ENCODE peak calls at places on chromosomes 12 and 14, in four cellular contexts. One of them, this sample, is unnamed.

GRCh38 chr14:71290960-71291466 is 383.8 kb downstream of the PCNX1 start:
- DNase-seq in K562: no peak
- DNase-seq in HepG2: peak
- DNase-seq in GM12878: peak
- DNase-seq in this sample: peak

GRCh38 chr14:32724864-32725550 is 213.7 kb upstream of the NPAS3 start:
- DNase-seq in K562: no peak
- DNase-seq in HepG2: no peak
- DNase-seq in GM12878: no peak
- DNase-seq in this sample: peak

GRCh38 chr12:13230500-13230899 is 34.0 kb downstream of the EMP1 start:
- DNase-seq in K562: no peak
- DNase-seq in HepG2: no peak
- DNase-seq in GM12878: no peak
- DNase-seq in this sample: no peak

GRCh38 chr14:102630405-102630804 is 38.0 kb downstream of the RCOR1 start:
- DNase-seq in K562: no peak
- DNase-seq in HepG2: no peak
- DNase-seq in GM12878: no peak
- DNase-seq in this sample: no peak

GRCh38 chr12:92629349-92630065 is 73.3 kb upstream of the PLEKHG7 start:
- DNase-seq in K562: no peak
- DNase-seq in HepG2: no peak
- DNase-seq in GM12878: no peak
- DNase-seq in this sample: peak

GRCh38 chr12:57631566-57632368 is 1.2 kb downstream of the B4GALNT1 start:
- DNase-seq in K562: no peak
- DNase-seq in HepG2: no peak
- DNase-seq in GM12878: no peak
- DNase-seq in this sample: no peak

GRCh38 chr14:91714805-91715204 is 17.1 kb downstream of the CATSPERB start:
- DNase-seq in K562: no peak
- DNase-seq in HepG2: no peak
- DNase-seq in GM12878: no peak
- DNase-seq in this sample: no peak

GRCh38 chr12:34403706-34404376 is 381.5 kb downstream of the ALG10 start:
- DNase-seq in K562: peak
- DNase-seq in HepG2: no peak
- DNase-seq in GM12878: no peak
- DNase-seq in this sample: no peak

GRCh38 chr14:92902191-92902590 is 20.8 kb upstream of the CHGA start:
- DNase-seq in K562: no peak
- DNase-seq in HepG2: no peak
- DNase-seq in GM12878: no peak
- DNase-seq in this sample: no peak

GRCh38 chr12:117685115-117685926 is 283.5 kb downstream of the KSR2 start:
- DNase-seq in K562: peak
- DNase-seq in HepG2: peak
- DNase-seq in GM12878: no peak
- DNase-seq in this sample: no peak

GRCh38 chr12:39617887-39618286 is 1.7 kb downstream of the ABCD2 start:
- DNase-seq in K562: no peak
- DNase-seq in HepG2: no peak
- DNase-seq in GM12878: no peak
- DNase-seq in this sample: no peak

GRCh38 chr12:32559434-32559833 is 119.7 kb upstream of the DNM1L start:
- DNase-seq in K562: no peak
- DNase-seq in HepG2: no peak
- DNase-seq in GM12878: no peak
- DNase-seq in this sample: peak

GRCh38 chr14:103329421-103330347 is 4.4 kb upstream of the EIF5 start:
- DNase-seq in K562: no peak
- DNase-seq in HepG2: peak
- DNase-seq in GM12878: no peak
- DNase-seq in this sample: peak

GRCh38 chr14:74402264-74403251 is 23.5 kb downstream of the SYNDIG1L start:
- DNase-seq in K562: no peak
- DNase-seq in HepG2: no peak
- DNase-seq in GM12878: no peak
- DNase-seq in this sample: no peak

DNA sequence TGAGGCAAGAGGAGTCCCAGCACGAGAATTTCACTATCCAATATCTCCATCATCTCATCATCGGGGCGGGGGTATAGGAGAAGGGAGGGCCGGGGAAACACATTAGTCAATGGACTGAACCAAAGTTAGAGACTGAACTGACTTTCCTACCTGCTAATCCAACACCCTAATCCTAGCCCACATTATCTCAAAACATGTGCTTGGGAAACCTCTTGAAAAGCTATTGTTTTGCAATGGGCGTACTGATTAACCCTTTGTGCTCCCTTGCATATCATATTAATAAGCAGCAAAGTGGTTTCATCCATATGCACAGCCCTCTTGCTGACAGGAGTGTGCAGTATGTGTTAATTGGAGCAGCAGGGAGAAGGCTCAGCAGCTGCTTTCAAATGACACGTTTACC is 125.7 kb upstream of the GRIP1 start:
- DNase-seq in K562: no peak
- DNase-seq in HepG2: no peak
- DNase-seq in GM12878: no peak
- DNase-seq in this sample: no peak
- TF ChIP-seq CEBPB in K562: no peak
- TF ChIP-seq CEBPB in HepG2: no peak
- TF ChIP-seq CEBPB in GM12878: no peak
- TF ChIP-seq CEBPB in this sample: no peak

GRCh38 chr12:72444566-72444965 is 172.4 kb downstream of the TRHDE start:
- DNase-seq in K562: no peak
- DNase-seq in HepG2: no peak
- DNase-seq in GM12878: no peak
- DNase-seq in this sample: no peak

GRCh38 chr12:72444125-72444524 is 172.0 kb downstream of the TRHDE start:
- DNase-seq in K562: no peak
- DNase-seq in HepG2: no peak
- DNase-seq in GM12878: no peak
- DNase-seq in this sample: no peak

GRCh38 chr12:72453079-72453478 is 180.9 kb downstream of the TRHDE start:
- DNase-seq in K562: no peak
- DNase-seq in HepG2: no peak
- DNase-seq in GM12878: no peak
- DNase-seq in this sample: no peak

GRCh38 chr12:72448089-72448488 is 175.9 kb downstream of the TRHDE start:
- DNase-seq in K562: no peak
- DNase-seq in HepG2: no peak
- DNase-seq in GM12878: no peak
- DNase-seq in this sample: peak

DNA sequence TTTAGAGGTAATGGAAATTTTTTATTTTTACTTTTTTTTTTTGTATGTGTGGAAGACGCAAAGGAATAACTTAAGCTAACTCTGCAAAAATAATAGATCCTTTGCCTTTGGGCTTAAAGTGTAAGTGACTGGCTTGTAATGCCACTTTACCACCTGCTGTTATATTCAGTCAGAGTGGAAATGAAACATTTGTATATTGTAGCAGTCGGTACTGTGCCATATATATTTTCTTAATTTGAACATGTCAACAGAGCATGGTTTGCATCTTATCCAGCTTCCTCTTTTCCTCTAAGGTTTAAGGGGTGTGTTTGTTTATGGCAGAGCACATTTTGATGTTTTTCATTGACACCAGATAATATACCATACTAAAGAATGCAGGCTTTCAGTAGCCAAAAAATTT is 176.6 kb downstream of the TRHDE start:
- DNase-seq in K562: no peak
- DNase-seq in HepG2: no peak
- DNase-seq in GM12878: no peak
- DNase-seq in this sample: no peak
- TF ChIP-seq RFX5 in K562: no peak
- TF ChIP-seq RFX5 in HepG2: no peak
- TF ChIP-seq RFX5 in GM12878: no peak
- TF ChIP-seq RFX5 in this sample: no peak

GRCh38 chr12:48061943-48062719 is 43.7 kb downstream of the SENP1 start:
- DNase-seq in K562: no peak
- DNase-seq in HepG2: no peak
- DNase-seq in GM12878: no peak
- DNase-seq in this sample: no peak
- TF ChIP-seq MXI1 in K562: no peak
- TF ChIP-seq MXI1 in HepG2: no peak
- TF ChIP-seq MXI1 in GM12878: no peak
- TF ChIP-seq MXI1 in this sample: no peak

GRCh38 chr12:124474709-124475108 is 92.7 kb downstream of the NCOR2 start:
- DNase-seq in K562: no peak
- DNase-seq in HepG2: no peak
- DNase-seq in GM12878: no peak
- DNase-seq in this sample: no peak

GRCh38 chr12:124476011-124476400 is 91.4 kb downstream of the NCOR2 start:
- DNase-seq in K562: no peak
- DNase-seq in HepG2: no peak
- DNase-seq in GM12878: no peak
- DNase-seq in this sample: no peak

GRCh38 chr12:124477109-124477915 is 90.1 kb downstream of the NCOR2 start:
- DNase-seq in K562: no peak
- DNase-seq in HepG2: no peak
- DNase-seq in GM12878: peak
- DNase-seq in this sample: no peak

GRCh38 chr12:124472690-124473279 is 94.6 kb downstream of the NCOR2 start:
- DNase-seq in K562: no peak
- DNase-seq in HepG2: no peak
- DNase-seq in GM12878: no peak
- DNase-seq in this sample: no peak

GRCh38 chr12:124475295-124476010 is 92.0 kb downstream of the NCOR2 start:
- DNase-seq in K562: no peak
- DNase-seq in HepG2: no peak
- DNase-seq in GM12878: no peak
- DNase-seq in this sample: no peak
- TF ChIP-seq CEBPB in K562: no peak
- TF ChIP-seq CEBPB in HepG2: no peak
- TF ChIP-seq CEBPB in GM12878: no peak
- TF ChIP-seq CEBPB in this sample: no peak

DNA sequence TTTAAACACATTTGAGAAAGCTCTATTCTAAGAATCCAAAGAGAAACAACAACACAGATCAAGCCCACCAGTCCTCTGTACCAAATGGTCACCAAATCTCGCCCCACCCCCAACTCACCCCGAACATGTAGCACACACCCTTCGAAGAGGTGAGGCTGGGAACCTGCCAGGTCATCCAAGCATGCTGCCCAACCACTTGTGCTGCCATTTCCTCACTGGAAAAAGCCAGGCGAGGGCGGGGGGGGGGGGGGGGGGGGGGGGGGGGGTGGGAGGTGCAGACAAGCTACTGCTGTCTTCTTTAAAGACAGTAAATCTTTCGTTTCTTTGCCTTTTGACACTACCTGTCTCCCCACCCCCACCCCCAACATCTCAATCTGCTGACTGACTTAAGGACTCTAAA is 59.9 kb downstream of the SETD3 start:
- DNase-seq in K562: peak
- DNase-seq in HepG2: no peak
- DNase-seq in GM12878: no peak
- DNase-seq in this sample: no peak
- TF ChIP-seq RFX5 in K562: no peak
- TF ChIP-seq RFX5 in HepG2: no peak
- TF ChIP-seq RFX5 in GM12878: no peak
- TF ChIP-seq RFX5 in this sample: no peak

DNA sequence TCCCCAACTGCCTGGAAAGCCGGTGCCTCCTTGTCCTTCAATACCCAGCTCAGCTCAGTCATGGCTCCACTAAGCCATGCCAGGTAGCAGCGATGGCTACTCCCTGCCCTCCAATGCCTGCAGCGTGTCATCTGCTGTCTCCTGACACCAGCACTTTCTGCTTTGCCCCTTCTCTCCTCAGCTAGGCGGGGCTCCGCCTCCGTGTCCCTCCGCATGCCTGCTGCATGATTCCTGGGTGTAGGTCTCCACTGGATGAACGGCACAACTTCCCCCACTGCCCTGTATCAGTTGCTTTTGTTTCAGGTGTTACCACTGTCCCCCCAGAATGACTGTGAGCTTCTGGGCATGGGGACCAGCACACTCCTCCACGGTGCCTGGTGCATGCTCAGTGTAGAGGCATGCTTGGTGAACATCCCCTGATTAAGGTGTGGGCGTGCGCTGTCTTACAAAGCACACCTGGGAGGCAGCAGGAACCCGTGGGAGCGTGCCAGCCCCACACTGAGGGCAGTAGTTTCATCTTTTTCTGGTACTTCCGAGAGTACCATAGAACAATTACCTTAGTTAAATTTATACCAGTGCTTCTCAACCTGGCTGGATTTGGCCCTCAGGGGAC is 179.4 kb upstream of the PRMT8 start:
- DNase-seq in K562: no peak
- DNase-seq in HepG2: no peak
- DNase-seq in GM12878: no peak
- DNase-seq in this sample: no peak
- TF ChIP-seq MXI1 in K562: no peak
- TF ChIP-seq MXI1 in HepG2: no peak
- TF ChIP-seq MXI1 in GM12878: no peak
- TF ChIP-seq MXI1 in this sample: no peak

DNA sequence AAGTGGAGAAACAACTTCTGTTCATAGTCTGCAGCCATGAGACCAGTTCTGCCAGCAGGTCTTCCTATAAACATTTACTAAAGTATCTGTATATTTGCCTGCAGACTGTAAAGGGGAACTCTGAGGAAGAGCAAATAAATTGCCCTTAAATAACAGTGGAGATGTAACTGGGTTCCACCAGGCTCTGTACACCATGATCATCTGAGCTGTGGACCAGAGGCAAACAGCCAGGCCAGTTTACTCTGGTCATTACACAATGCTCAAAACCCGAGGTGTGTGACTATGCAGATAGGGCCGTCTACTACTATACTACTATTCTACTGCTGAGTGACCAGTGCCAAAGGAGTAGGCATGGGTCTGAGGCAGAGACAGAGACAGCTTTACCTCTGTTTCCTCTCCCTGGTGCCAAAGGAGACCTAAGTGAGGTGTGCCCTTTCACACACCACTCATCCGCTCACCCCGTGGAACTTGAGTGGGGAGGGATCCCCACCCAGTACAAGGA is 21.2 kb upstream of the CERS5 start:
- DNase-seq in K562: no peak
- DNase-seq in HepG2: peak
- DNase-seq in GM12878: no peak
- DNase-seq in this sample: peak
- TF ChIP-seq CEBPB in K562: no peak
- TF ChIP-seq CEBPB in HepG2: peak
- TF ChIP-seq CEBPB in GM12878: no peak
- TF ChIP-seq CEBPB in this sample: peak